ENCODE peak calls at places on chromosomes 6 and 20, in six cellular contexts. S, X, V, F, H and U are unnamed samples.
A peak's percentile ranks its signal among the peaks of the same experiment; 100 is the strongest.

GRCh38 chr6:21199246-21199645 is 394.3 kb upstream of the SOX4 start:
- DNase-seq in S (no peak), X (no peak), V (no peak), F (no peak), H (no peak), U (peak; percentile 27)

GRCh38 chr20:21102691-21103311 is 3.4 kb downstream of the LINC00237 start:
- DNase-seq in S (peak; percentile 1), X (peak; percentile 29), V (peak; percentile 73), F (peak; percentile 20), H (no peak), U (no peak)

GRCh38 chr6:156589281-156589680 is 187.9 kb upstream of the ARID1B start:
- DNase-seq in S (peak; percentile 67), X (peak; percentile 10), V (no peak), F (peak; percentile 39), H (no peak), U (no peak)

GRCh38 chr6:71886184-71887005 is at the start of gene RIMS1:
- DNase-seq in S (no peak), X (peak; percentile 6), V (peak; percentile 78), F (peak; percentile 9), H (no peak), U (peak; percentile 61)

GRCh38 chr6:35213824-35214756 is at the start of gene SCUBE3:
- DNase-seq in S (peak; percentile 42), X (peak; percentile 52), V (peak; percentile 82), F (peak; percentile 50), H (no peak), U (peak; percentile 82)

GRCh38 chr20:24634855-24635254 is 165.4 kb downstream of the SYNDIG1 start:
- DNase-seq in S (peak; percentile 94), X (no peak), V (peak; percentile 66), F (peak; percentile 90), H (no peak), U (no peak)

GRCh38 chr6:2900221-2900807 is 2.8 kb downstream of the SERPINB9 start:
- DNase-seq in S (no peak), X (no peak), V (no peak), F (no peak), H (no peak), U (no peak)

GRCh38 chr20:24721891-24722530 is 227.1 kb upstream of the CST7 start:
- DNase-seq in S (no peak), X (no peak), V (peak; percentile 21), F (no peak), H (no peak), U (no peak)

GRCh38 chr6:44080561-44081521 is 46.4 kb downstream of the MRPL14 start:
- DNase-seq in S (no peak), X (no peak), V (no peak), F (no peak), H (no peak), U (no peak)

GRCh38 chr6:157070403-157071107 is 252.8 kb downstream of the TMEM242 start:
- DNase-seq in S (no peak), X (peak; percentile 45), V (no peak), F (no peak), H (no peak), U (no peak)

GRCh38 chr6:21005816-21006553 is 471.7 kb downstream of the CDKAL1 start:
- DNase-seq in S (peak; percentile 94), X (no peak), V (no peak), F (peak; percentile 81), H (no peak), U (no peak)

GRCh38 chr6:28884423-28885148 is 39.2 kb downstream of the TRIM27 start:
- DNase-seq in S (no peak), X (no peak), V (no peak), F (no peak), H (no peak), U (no peak)

GRCh38 chr20:57539889-57540288 is 14.9 kb upstream of the CTCFL start:
- DNase-seq in S (no peak), X (no peak), V (no peak), F (no peak), H (no peak), U (no peak)

GRCh38 chr6:5287205-5287965 is 26.1 kb downstream of the FARS2 start:
- DNase-seq in S (peak; percentile 88), X (peak; percentile 23), V (peak; percentile 21), F (peak; percentile 91), H (no peak), U (no peak)

GRCh38 chr6:113073611-113074191 is 726.6 kb downstream of the RFPL4B start:
- DNase-seq in S (peak; percentile 74), X (peak; percentile 39), V (no peak), F (no peak), H (no peak), U (no peak)

GRCh38 chr6:7725412-7725811 is 487 bp upstream of the BMP6 start:
- DNase-seq in S (no peak), X (no peak), V (no peak), F (no peak), H (no peak), U (no peak)
- H3K4me3 ChIP-seq in S (peak overlapping the region; percentile 60), X (no peak overlapping the region), V (no peak overlapping the region), F (peak overlapping the region; percentile 82), H (no peak overlapping the region), U (no peak overlapping the region)

GRCh38 chr20:18092890-18093289 is 35.2 kb upstream of the OVOL2 start:
- DNase-seq in S (no peak), X (peak; percentile 70), V (peak; percentile 62), F (no peak), H (no peak), U (no peak)

GRCh38 chr20:18093388-18093787 is 35.7 kb upstream of the OVOL2 start:
- DNase-seq in S (no peak), X (no peak), V (no peak), F (no peak), H (no peak), U (no peak)

GRCh38 chr20:18090044-18090443 is 32.3 kb upstream of the OVOL2 start:
- DNase-seq in S (no peak), X (no peak), V (peak; percentile 46), F (no peak), H (no peak), U (no peak)

GRCh38 chr20:18090477-18090876 is 32.8 kb upstream of the OVOL2 start:
- DNase-seq in S (no peak), X (no peak), V (no peak), F (no peak), H (no peak), U (no peak)

DNA sequence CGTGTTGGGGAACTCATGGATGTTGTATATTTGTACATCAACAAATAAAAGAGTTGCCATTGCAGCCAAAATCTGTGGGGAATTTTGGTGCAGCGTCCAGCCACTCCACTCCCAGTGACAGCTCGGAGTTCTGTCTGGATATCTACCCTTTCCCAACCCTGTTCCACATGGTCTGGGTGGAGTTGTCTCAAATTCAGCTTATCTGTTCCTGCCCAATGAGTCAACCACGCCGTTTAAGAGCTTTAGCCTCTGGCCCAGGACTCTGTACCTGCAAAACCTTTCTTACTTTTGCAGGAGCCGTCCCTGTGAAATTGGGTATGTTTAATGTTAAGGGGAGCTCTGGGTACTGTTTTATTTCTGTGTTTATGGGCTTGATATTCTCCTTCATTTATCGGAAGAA is 33.9 kb upstream of the OVOL2 start:
- DNase-seq in S (no peak), X (peak; percentile 67), V (no peak), F (no peak), H (no peak), U (no peak)
- H4K8ac ChIP-seq in S (no peak overlapping the region), X (no peak overlapping the region), V (no peak overlapping the region), F (no peak overlapping the region), H (no peak overlapping the region), U (no peak overlapping the region)

DNA sequence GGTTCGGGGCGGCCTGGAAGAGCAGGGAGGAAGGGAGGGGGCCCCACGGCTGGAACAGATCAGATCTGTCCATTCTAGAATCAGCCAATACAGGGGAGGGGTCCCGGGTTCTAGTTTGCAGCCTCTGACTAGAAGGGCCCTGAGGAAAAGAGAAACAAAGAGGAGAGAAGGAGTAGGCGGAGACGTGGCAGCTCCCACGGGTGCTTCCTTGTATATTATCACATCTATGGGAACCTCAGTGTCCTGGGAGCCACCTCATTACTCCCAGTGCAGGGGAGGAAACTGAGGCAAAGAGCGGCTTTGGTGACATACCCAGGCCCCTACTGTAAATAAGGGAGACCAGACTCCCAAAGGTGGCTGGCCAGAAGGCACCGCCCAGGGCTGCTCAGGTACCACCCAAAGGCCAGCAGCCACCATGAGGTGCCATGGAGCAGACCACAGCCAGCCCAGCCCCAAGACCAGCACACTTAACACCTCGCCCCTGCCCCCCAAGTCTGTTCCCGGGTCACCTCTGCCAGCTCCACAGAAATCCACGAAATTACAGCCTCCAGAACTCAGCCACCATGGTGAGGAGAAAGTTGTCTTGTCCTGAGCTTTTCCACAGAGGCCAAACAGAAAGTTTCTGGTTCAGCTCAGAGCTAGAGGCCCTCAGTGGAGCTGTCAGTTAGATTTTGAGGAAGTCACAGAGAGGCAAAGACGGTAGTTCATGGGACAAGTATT is 2.1 kb downstream of the ZC3H12D start:
- DNase-seq in S (no peak), X (no peak), V (no peak), F (no peak), H (no peak), U (no peak)
- H3K4me3 ChIP-seq in S (no peak overlapping the region), X (no peak overlapping the region), V (no peak overlapping the region), F (peak overlapping the region; percentile 75), H (no peak overlapping the region), U (no peak overlapping the region)

GRCh38 chr20:63351811-63352591 is 9.1 kb downstream of the CHRNA4 start:
- DNase-seq in S (no peak), X (no peak), V (peak; percentile 53), F (no peak), H (no peak), U (no peak)

GRCh38 chr20:63351380-63351700 is 9.8 kb downstream of the CHRNA4 start:
- DNase-seq in S (no peak), X (no peak), V (peak; percentile 26), F (no peak), H (no peak), U (no peak)

GRCh38 chr20:63349516-63349895 is 11.6 kb downstream of the CHRNA4 start:
- DNase-seq in S (no peak), X (no peak), V (no peak), F (no peak), H (no peak), U (no peak)

GRCh38 chr20:63350196-63350595 is 11.0 kb downstream of the CHRNA4 start:
- DNase-seq in S (no peak), X (no peak), V (no peak), F (no peak), H (no peak), U (no peak)

DNA sequence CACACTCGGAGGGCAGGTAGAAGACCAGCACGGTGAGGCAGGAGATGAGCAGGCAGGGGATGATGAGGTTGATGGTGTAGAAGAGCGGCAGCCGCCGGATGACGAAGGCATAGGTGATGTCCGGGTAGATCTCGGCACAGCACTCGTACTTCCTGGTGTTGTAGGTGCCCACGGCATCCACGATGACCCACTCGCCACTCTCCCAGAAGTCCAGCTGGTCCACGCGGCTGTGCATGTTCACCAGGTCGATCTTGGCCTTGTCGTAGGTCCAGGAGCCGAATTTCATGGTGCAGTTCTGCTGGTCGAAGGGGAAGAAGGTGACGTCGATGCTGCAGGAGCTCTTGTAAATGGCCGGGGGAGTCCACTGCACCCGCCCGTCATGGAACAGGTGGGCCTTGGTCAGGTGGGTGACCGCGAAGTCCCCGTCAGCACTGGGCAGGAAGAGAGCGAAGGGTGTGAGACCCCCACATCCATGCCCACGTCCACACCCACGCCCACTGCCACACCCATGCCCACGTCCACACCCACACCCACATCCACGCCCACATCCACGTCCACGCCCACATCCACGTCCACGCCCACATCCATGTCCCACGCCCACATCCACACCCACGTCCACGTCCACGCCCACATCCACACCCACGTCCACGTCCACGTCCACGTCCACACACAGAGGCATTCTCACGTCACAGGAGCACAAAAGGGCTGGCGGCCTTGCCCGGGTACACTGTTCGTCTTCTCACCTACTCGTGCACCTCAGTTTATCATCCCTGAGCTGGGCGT is 10.4 kb downstream of the CHRNA4 start:
- DNase-seq in S (no peak), X (no peak), V (no peak), F (no peak), H (no peak), U (no peak)
- H4K8ac ChIP-seq in S (no peak overlapping the region), X (no peak overlapping the region), V (no peak overlapping the region), F (no peak overlapping the region), H (no peak overlapping the region), U (no peak overlapping the region)

GRCh38 chr6:66048684-66049474 is 341.9 kb upstream of the EYS start:
- DNase-seq in S (no peak), X (no peak), V (no peak), F (no peak), H (no peak), U (no peak)
- H3K4me3 ChIP-seq in S (no peak overlapping the region), X (no peak overlapping the region), V (no peak overlapping the region), F (no peak overlapping the region), H (no peak overlapping the region), U (no peak overlapping the region)